ENCODE peak calls at places on chromosomes 3 and 15, in five cellular contexts. I is GM23248; S is uterus; X is CD4-positive, CD25-positive, alpha-beta regulatory T cell; Z is HTR-8/SVneo. E is an unnamed sample.

GRCh38 chr15:64938192-64938591 is 26.5 kb downstream of the ANKDD1A start:
- DNase-seq in X (no peak), S (no peak), Z (no peak), I (no peak), E (no peak)

GRCh38 chr3:101868534-101869464 is 19.5 kb downstream of the NFKBIZ start:
- DNase-seq in X (no peak), Z (no peak), I (no peak), S (no peak), E (no peak)

GRCh38 chr15:55652363-55652762 is 64.2 kb upstream of the PYGO1 start:
- DNase-seq in S (no peak), Z (no peak), I (no peak), X (no peak), E (no peak)

GRCh38 chr3:120908030-120908802 is at the start of gene STXBP5L:
- DNase-seq in Z (peak; percentile 50), I (peak; percentile 81), X (peak; percentile 14), S (peak; percentile 76), E (peak; percentile 11)

GRCh38 chr3:34919025-34919424 is 720.3 kb upstream of the ARPP21 start:
- DNase-seq in I (no peak), Z (no peak), S (no peak), X (no peak), E (no peak)

GRCh38 chr15:68574051-68574450 is 4.7 kb upstream of the CORO2B start:
- DNase-seq in X (no peak), Z (no peak), I (no peak), S (no peak), E (no peak)

GRCh38 chr3:61571516-61572336 is 10.4 kb downstream of the PTPRG start:
- DNase-seq in S (no peak), I (peak; percentile 84), Z (no peak), X (no peak), E (peak; percentile 22)

GRCh38 chr15:86829251-86829650 is 749.6 kb downstream of the AGBL1 start:
- DNase-seq in X (no peak), Z (no peak), I (no peak), S (no peak), E (no peak)

GRCh38 chr3:31247850-31248618 is 284.7 kb upstream of the STT3B start:
- DNase-seq in X (no peak), Z (no peak), I (peak; percentile 7), S (no peak), E (no peak)

GRCh38 chr15:36951747-36952247 is 148.6 kb downstream of the MEIS2 start:
- DNase-seq in I (peak; percentile 85), S (no peak), Z (peak; percentile 19), X (no peak), E (no peak)

GRCh38 chr15:65204236-65204930 is 6.9 kb downstream of the CILP start:
- DNase-seq in I (no peak), S (no peak), X (no peak), Z (no peak), E (no peak)

GRCh38 chr15:97030251-97030650 is 699.8 kb downstream of the NR2F2 start:
- DNase-seq in I (no peak), Z (no peak), X (no peak), S (no peak), E (no peak)

GRCh38 chr15:101684384-101684783 is 32.2 kb upstream of the TM2D3 start:
- DNase-seq in Z (peak; percentile 13), I (peak; percentile 91), S (no peak), X (no peak), E (peak; percentile 48)

GRCh38 chr15:74613953-74614743 is 1.5 kb upstream of the CLK3 start:
- DNase-seq in Z (peak; percentile 92), S (peak; percentile 91), X (no peak), I (no peak), E (peak; percentile 95)

GRCh38 chr3:105715372-105715771 is 153.4 kb downstream of the CBLB start:
- DNase-seq in S (no peak), I (peak; percentile 88), Z (no peak), X (no peak), E (peak; percentile 17)

GRCh38 chr15:79091204-79091867 is 756 bp upstream of the RASGRF1 start:
- DNase-seq in X (no peak), Z (no peak), S (no peak), I (peak; percentile 43), E (no peak)

GRCh38 chr3:156608601-156609000 is 53.7 kb upstream of the SSR3 start:
- DNase-seq in I (no peak), S (no peak), X (no peak), Z (no peak), E (no peak)

GRCh38 chr3:182327196-182327681 is 466.1 kb upstream of the ATP11B start:
- DNase-seq in Z (peak; percentile 20), S (no peak), I (no peak), X (no peak), E (no peak)

GRCh38 chr15:83843511-83843910 is 189.6 kb downstream of the ADAMTSL3 start:
- DNase-seq in Z (no peak), I (peak; percentile 91), X (no peak), S (peak; percentile 51), E (no peak)

GRCh38 chr3:97901327-97902295 is 70.6 kb downstream of the RIOX2 start:
- DNase-seq in I (peak; percentile 2), X (no peak), Z (no peak), S (no peak), E (no peak)

GRCh38 chr3:69499899-69500316 is 114.0 kb upstream of the FRMD4B start:
- DNase-seq in I (no peak), Z (no peak), X (no peak), S (no peak), E (no peak)

GRCh38 chr15:75029378-75030022 is 6.1 kb downstream of the PPCDC start:
- DNase-seq in X (peak; percentile 77), I (peak; percentile 95), S (peak; percentile 93), Z (peak; percentile 81), E (peak; percentile 90)

GRCh38 chr3:139292933-139293664 is 50.7 kb upstream of the MRPS22 start:
- DNase-seq in Z (no peak), S (no peak), X (no peak), I (no peak), E (no peak)

E was measured in hepatic stellate cell.